ENCODE peak calls at places on chromosomes 12 and 14, in seven cellular contexts. D is left ventricle myocardium inferior; B is neuronal stem cell; O is OCI-LY7; Y is right atrium auricular region; E is effector memory CD4-positive, alpha-beta T cell; Q is CD8-positive, alpha-beta memory T cell. U is an unnamed sample.
A peak's percentile ranks its signal among the peaks of the same experiment; 100 is the strongest.

GRCh38 chr12:88764781-88765470 is 184.7 kb upstream of the KITLG start:
- DNase-seq in D (no peak), B (no peak), O (no peak), Y (no peak), E (no peak), Q (no peak), U (no peak)

GRCh38 chr12:70919597-70920035 is 922 bp downstream of the PTPRR start:
- DNase-seq in D (no peak), B (peak; percentile 32), O (no peak), Y (no peak), E (no peak), Q (no peak), U (peak; percentile 84)

GRCh38 chr12:30847259-30847658 is 79.3 kb upstream of the TSPAN11 start:
- DNase-seq in D (no peak), B (peak; percentile 48), O (peak; percentile 84), Y (no peak), E (no peak), Q (no peak), U (peak; percentile 86)

GRCh38 chr14:97380539-97380941 is 583.4 kb downstream of the VRK1 start:
- DNase-seq in D (no peak), B (no peak), O (no peak), Y (no peak), E (no peak), Q (no peak), U (no peak)

GRCh38 chr12:117968826-117969659 is at the start of gene KSR2:
- DNase-seq in D (no peak), B (peak; percentile 84), O (peak; percentile 79), Y (no peak), E (peak; percentile 0), Q (peak; percentile 3), U (peak; percentile 96)

GRCh38 chr14:106269451-106270204 is 743.2 kb downstream of the TMEM121 start:
- DNase-seq in D (no peak), B (no peak), O (no peak), Y (no peak), E (no peak), Q (no peak), U (no peak)

GRCh38 chr14:78508023-78508422 is 337.9 kb downstream of the NRXN3 start:
- DNase-seq in D (no peak), B (no peak), O (no peak), Y (no peak), E (no peak), Q (no peak), U (no peak)

GRCh38 chr12:67241482-67241881 is 27.7 kb upstream of the CAND1 start:
- DNase-seq in D (no peak), B (no peak), O (no peak), Y (no peak), E (no peak), Q (no peak), U (no peak)

GRCh38 chr14:100078997-100079561 is 13.9 kb downstream of the EVL start:
- DNase-seq in D (no peak), B (no peak), O (no peak), Y (no peak), E (peak; percentile 79), Q (peak; percentile 81), U (peak; percentile 63)

GRCh38 chr12:76288218-76288617 is 60.0 kb downstream of the BBS10 start:
- DNase-seq in D (no peak), B (no peak), O (no peak), Y (no peak), E (no peak), Q (no peak), U (no peak)

GRCh38 chr12:108649668-108650067 is 16.0 kb upstream of the SELPLG start:
- DNase-seq in D (no peak), B (no peak), O (no peak), Y (no peak), E (no peak), Q (no peak), U (no peak)
- H3K27ac ChIP-seq in D (peak overlapping the region; percentile 23), B (no peak overlapping the region), O (no peak overlapping the region), Y (peak overlapping the region; percentile 2), E (no peak overlapping the region), Q (no peak overlapping the region), U (no peak overlapping the region)

GRCh38 chr12:10215451-10215850 is 2.8 kb downstream of the GABARAPL1 start:
- DNase-seq in D (no peak), B (no peak), O (no peak), Y (no peak), E (no peak), Q (no peak), U (peak; percentile 40)

GRCh38 chr12:10213168-10214130 is 772 bp downstream of the GABARAPL1 start:
- DNase-seq in D (peak; percentile 74), B (no peak), O (peak; percentile 74), Y (peak; percentile 92), E (peak; percentile 74), Q (peak; percentile 77), U (peak; percentile 78)

GRCh38 chr12:10214131-10214876 is 1.6 kb downstream of the GABARAPL1 start:
- DNase-seq in D (no peak), B (no peak), O (no peak), Y (no peak), E (no peak), Q (no peak), U (peak; percentile 60)

GRCh38 chr12:10212623-10213131 is at the start of gene GABARAPL1:
- DNase-seq in D (peak; percentile 89), B (peak; percentile 76), O (peak; percentile 79), Y (peak; percentile 93), E (peak; percentile 71), Q (peak; percentile 82), U (peak; percentile 80)

DNA sequence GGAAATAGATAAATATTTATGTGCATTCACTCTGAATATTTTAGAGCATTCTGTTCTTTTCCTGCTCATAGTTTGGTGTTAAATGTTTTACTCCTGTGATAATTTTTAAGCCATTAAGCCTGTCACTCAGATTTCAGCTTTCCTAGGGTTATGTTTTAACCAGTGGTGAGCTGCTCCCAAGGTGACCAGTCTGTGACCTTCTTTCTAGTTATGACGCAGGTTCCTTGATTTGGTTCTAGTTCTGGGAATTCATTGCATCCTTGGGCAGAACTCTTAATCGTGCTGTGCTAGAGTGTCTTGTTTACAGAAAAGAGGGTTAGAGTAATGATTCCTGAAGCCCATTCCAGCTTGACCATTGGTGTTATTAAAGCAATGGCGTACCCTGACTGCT is 2.2 kb downstream of the GABARAPL1 start:
- DNase-seq in D (no peak), B (no peak), O (no peak), Y (no peak), E (no peak), Q (no peak), U (no peak)
- H3K27ac ChIP-seq in D (peak overlapping the region; percentile 99), B (no peak overlapping the region), O (peak overlapping the region; percentile 86), Y (peak overlapping the region; percentile 100), E (no peak overlapping the region), Q (no peak overlapping the region), U (no peak overlapping the region)

GRCh38 chr14:32897724-32898064 is 41.0 kb upstream of the NPAS3 start:
- DNase-seq in D (no peak), B (no peak), O (no peak), Y (no peak), E (no peak), Q (no peak), U (no peak)
- H3K27ac ChIP-seq in D (peak overlapping the region; percentile 76), B (no peak overlapping the region), O (no peak overlapping the region), Y (no peak overlapping the region), E (no peak overlapping the region), Q (no peak overlapping the region), U (no peak overlapping the region)

GRCh38 chr12:52236386-52237050 is 3.5 kb downstream of the KRT7 start:
- DNase-seq in D (no peak), B (no peak), O (no peak), Y (no peak), E (no peak), Q (no peak), U (no peak)
- H3K27ac ChIP-seq in D (no peak overlapping the region), B (no peak overlapping the region), O (no peak overlapping the region), Y (no peak overlapping the region), E (no peak overlapping the region), Q (no peak overlapping the region), U (no peak overlapping the region)

DNA sequence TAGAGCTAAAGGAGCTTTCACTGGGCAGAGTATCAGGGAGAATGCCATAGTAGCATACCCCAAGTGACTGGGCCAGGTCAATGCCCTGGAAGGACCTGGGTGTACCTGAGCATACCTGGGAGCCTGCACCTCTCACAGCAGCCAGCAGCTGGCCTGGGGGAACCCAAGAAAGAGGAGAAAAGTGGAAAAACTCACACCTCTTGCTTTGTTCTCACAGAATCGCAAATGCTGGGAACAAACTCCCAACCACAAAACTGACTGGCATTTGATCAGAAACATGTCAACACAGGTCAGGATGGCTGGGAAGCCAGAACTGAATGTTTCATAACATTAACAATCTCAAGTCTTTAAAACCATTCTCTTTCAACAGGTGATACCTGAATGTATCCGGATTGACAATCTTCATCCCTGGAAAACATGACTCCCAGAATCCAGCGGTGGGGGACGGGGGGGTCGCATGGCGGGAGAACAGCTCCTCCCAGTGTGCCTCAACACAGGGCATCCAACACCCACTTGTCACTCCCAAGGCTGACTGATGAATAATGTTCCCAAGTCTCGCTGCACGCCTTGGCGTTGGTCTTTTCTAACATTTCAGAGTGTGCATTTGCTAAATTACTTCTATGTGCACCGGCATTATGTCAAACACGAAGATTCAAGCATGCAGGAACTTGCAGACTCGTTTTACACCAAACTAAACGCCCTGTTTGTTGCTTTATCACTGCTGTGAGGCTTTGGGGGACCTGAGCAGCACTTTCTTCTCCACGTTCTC is 7.9 kb downstream of the FOXN3 start:
- DNase-seq in D (no peak), B (no peak), O (no peak), Y (no peak), E (no peak), Q (no peak), U (no peak)
- H3K27ac ChIP-seq in D (peak overlapping the region; percentile 38), B (no peak overlapping the region), O (peak overlapping the region; percentile 31), Y (peak overlapping the region; percentile 27), E (no peak overlapping the region), Q (no peak overlapping the region), U (peak overlapping the region; percentile 82)

GRCh38 chr14:102988054-102988453 is 65.6 kb downstream of the AMN start:
- DNase-seq in D (no peak), B (no peak), O (no peak), Y (no peak), E (no peak), Q (no peak), U (no peak)
- H3K27ac ChIP-seq in D (no peak overlapping the region), B (no peak overlapping the region), O (no peak overlapping the region), Y (no peak overlapping the region), E (no peak overlapping the region), Q (no peak overlapping the region), U (no peak overlapping the region)

GRCh38 chr12:57380300-57380699 is 50.5 kb downstream of the R3HDM2 start:
- DNase-seq in D (no peak), B (no peak), O (no peak), Y (no peak), E (no peak), Q (no peak), U (no peak)
- H3K27ac ChIP-seq in D (no peak overlapping the region), B (no peak overlapping the region), O (no peak overlapping the region), Y (no peak overlapping the region), E (no peak overlapping the region), Q (no peak overlapping the region), U (no peak overlapping the region)

GRCh38 chr14:73789996-73790581 is 61.5 kb upstream of the PTGR2 start:
- DNase-seq in D (peak; percentile 63), B (no peak), O (no peak), Y (peak; percentile 89), E (no peak), Q (no peak), U (no peak)
- H3K27ac ChIP-seq in D (peak overlapping the region; percentile 99), B (no peak overlapping the region), O (no peak overlapping the region), Y (peak overlapping the region; percentile 99), E (no peak overlapping the region), Q (no peak overlapping the region), U (no peak overlapping the region)

DNA sequence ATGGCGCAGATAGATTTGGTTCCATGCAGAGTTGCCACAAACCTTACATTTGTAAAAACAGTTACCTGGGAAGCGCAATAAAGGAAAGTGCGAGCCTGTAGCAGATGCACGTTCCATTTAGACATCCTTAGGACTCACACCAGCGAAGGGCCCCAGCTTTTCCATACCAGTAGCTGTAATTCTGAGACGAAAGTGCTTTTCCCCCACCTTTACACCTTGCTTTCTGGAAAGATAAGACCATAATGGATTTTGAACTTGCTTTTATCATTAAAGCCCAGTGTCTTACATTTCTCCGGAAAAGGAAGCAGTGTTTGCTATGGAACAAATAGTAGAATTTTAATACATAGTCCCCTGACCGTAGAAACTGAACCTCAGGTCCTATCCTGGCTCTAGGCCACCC is 616 bp upstream of the CCDC77 start:
- DNase-seq in D (no peak), B (no peak), O (no peak), Y (no peak), E (no peak), Q (no peak), U (no peak)
- H3K27ac ChIP-seq in D (peak overlapping the region; percentile 73), B (no peak overlapping the region), O (no peak overlapping the region), Y (peak overlapping the region; percentile 49), E (no peak overlapping the region), Q (no peak overlapping the region), U (no peak overlapping the region)

U was measured in GM23338.